ENCODE peak calls at places on chromosomes 13 and 19, in five cellular contexts. P is fibroblast of pulmonary artery, F is mesothelial cell of epicardium, K is PC-3, R is lower lobe of right lung. U is an unnamed sample.

GRCh38 chr19:3120611-3121231 is 15.1 kb upstream of the GNA15 start:
- DNase-seq in K (no peak), R (no peak), P (no peak), F (no peak), U (no peak)

GRCh38 chr19:41323430-41324125 is 13.6 kb downstream of the CCDC97 start:
- DNase-seq in K (peak), R (no peak), P (peak), F (no peak), U (peak)

GRCh38 chr19:55544776-55545439 is 435 bp downstream of the SBK3 start:
- DNase-seq in K (peak), P (no peak), F (no peak), R (no peak), U (no peak)

GRCh38 chr13:45540195-45540594 is 75.3 kb downstream of the ERICH6B start:
- DNase-seq in F (no peak), P (no peak), K (no peak), R (no peak), U (no peak)

GRCh38 chr19:6769006-6769637 is 1.9 kb upstream of the SH2D3A start:
- DNase-seq in K (peak), P (peak), R (no peak), F (no peak), U (no peak)

GRCh38 chr13:110388141-110388943 is 81.3 kb downstream of the COL4A2 start:
- DNase-seq in R (peak), F (peak), K (no peak), P (peak), U (no peak)

GRCh38 chr19:48752511-48753365 is at the start of gene FUT1:
- DNase-seq in K (peak), P (no peak), F (peak), R (peak), U (no peak)

GRCh38 chr13:30569901-30570576 is 47.7 kb upstream of the USPL1 start:
- DNase-seq in P (peak), K (peak), R (no peak), F (no peak), U (no peak)

GRCh38 chr19:1252221-1252817 is 3.9 kb downstream of the MIDN start:
- DNase-seq in P (peak), K (peak), F (no peak), R (peak), U (peak)

GRCh38 chr13:24923305-24923640 is 159.3 kb downstream of the RNF17 start:
- DNase-seq in K (peak), P (peak), F (no peak), R (no peak), U (no peak)

GRCh38 chr19:19366691-19367396 is 38.6 kb upstream of the GATAD2A start:
- DNase-seq in F (no peak), R (peak), K (peak), P (peak), U (no peak)

GRCh38 chr13:99908129-99908805 is 63.3 kb downstream of the ZIC5 start:
- DNase-seq in K (no peak), R (no peak), F (no peak), P (no peak), U (no peak)

GRCh38 chr19:33214621-33215020 is 11.0 kb downstream of the SLC7A10 start:
- DNase-seq in P (peak), F (no peak), K (peak), R (no peak), U (no peak)

GRCh38 chr19:46924874-46925547 is 64.2 kb downstream of the ARHGAP35 start:
- DNase-seq in R (no peak), F (no peak), P (no peak), K (peak), U (no peak)

GRCh38 chr13:69857188-69857821 is 250.3 kb upstream of the ATXN8OS start:
- DNase-seq in R (no peak), P (peak), F (no peak), K (peak), U (no peak)

GRCh38 chr19:2038284-2039081 is 12.6 kb downstream of the MKNK2 start:
- DNase-seq in R (no peak), K (no peak), F (no peak), P (no peak), U (no peak)

GRCh38 chr13:94455414-94455813 is 24.1 kb downstream of the DCT start:
- DNase-seq in F (no peak), R (no peak), K (no peak), P (no peak), U (no peak)

GRCh38 chr13:93724187-93724586 is 497.6 kb downstream of the GPC6 start:
- DNase-seq in F (no peak), P (no peak), R (no peak), K (no peak), U (no peak)

GRCh38 chr13:48559638-48560320 is 26.9 kb upstream of the RCBTB2 start:
- DNase-seq in F (no peak), P (peak), R (no peak), K (peak), U (no peak)

GRCh38 chr19:54431255-54431838 is 16.1 kb downstream of the TTYH1 start:
- DNase-seq in R (peak), F (no peak), K (peak), P (peak), U (no peak)

GRCh38 chr19:52945652-52946321 is 16.9 kb downstream of the ZNF816 start:
- DNase-seq in R (no peak), F (no peak), P (no peak), K (no peak), U (no peak)

GRCh38 chr13:32225494-32225931 is 89.7 kb downstream of the ZAR1L start:
- DNase-seq in F (no peak), P (peak), R (no peak), K (no peak), U (no peak)

GRCh38 chr13:45784755-45785675 is 66.5 kb downstream of the SIAH3 start:
- DNase-seq in P (no peak), R (no peak), F (no peak), K (no peak), U (no peak)

GRCh38 chr19:10501971-10502523 is 1.1 kb downstream of the KEAP1 start:
- DNase-seq in R (peak), P (peak), K (peak), F (no peak), U (peak)

GRCh38 chr13:20405691-20406090 is 120.0 kb downstream of the CRYL1 start:
- DNase-seq in R (no peak), F (no peak), K (no peak), P (no peak), U (no peak)

GRCh38 chr19:16572332-16573211 is at the start of gene SLC35E1:
- DNase-seq in P (peak), R (peak), F (peak), K (peak), U (peak)

GRCh38 chr13:85266771-85267170 is 532.4 kb downstream of the SLITRK6 start:
- DNase-seq in F (no peak), K (no peak), R (no peak), P (no peak), U (no peak)

GRCh38 chr13:61192826-61193225 is 222.8 kb downstream of the PCDH20 start:
- DNase-seq in R (no peak), F (no peak), P (no peak), K (no peak), U (no peak)

GRCh38 chr19:30358821-30359580 is 13.2 kb upstream of the ZNF536 start:
- DNase-seq in R (no peak), P (no peak), F (no peak), K (no peak), U (no peak)

GRCh38 chr13:96982672-96983071 is 11.6 kb downstream of the OXGR1 start:
- DNase-seq in F (no peak), K (no peak), P (peak), R (no peak), U (no peak)

GRCh38 chr13:96771501-96772367 is 222.5 kb downstream of the OXGR1 start:
- DNase-seq in K (no peak), R (peak), P (no peak), F (no peak), U (no peak)

GRCh38 chr19:30406220-30406944 is 34.2 kb downstream of the ZNF536 start:
- DNase-seq in F (no peak), R (no peak), K (no peak), P (no peak), U (no peak)

GRCh38 chr19:35236638-35237400 is 8.3 kb upstream of the FAM187B start:
- DNase-seq in K (peak), P (no peak), R (no peak), F (no peak), U (no peak)

GRCh38 chr13:66689628-66690027 is 540.5 kb downstream of the PCDH9 start:
- DNase-seq in P (peak), R (no peak), K (peak), F (no peak), U (no peak)

GRCh38 chr13:111567637-111568036 is 247.2 kb downstream of the TEX29 start:
- DNase-seq in F (no peak), K (no peak), R (no peak), P (no peak), U (no peak)

GRCh38 chr19:383040-383439 is 25.9 kb downstream of the C2CD4C start:
- DNase-seq in F (no peak), K (no peak), R (no peak), P (no peak), U (no peak)

GRCh38 chr13:102392810-102393209 is 9.0 kb downstream of the FGF14 start:
- DNase-seq in K (no peak), F (no peak), P (no peak), R (no peak), U (no peak)

GRCh38 chr13:102399791-102400618 is 1.8 kb downstream of the FGF14 start:
- DNase-seq in F (no peak), P (no peak), R (peak), K (no peak), U (no peak)

GRCh38 chr13:102395174-102395573 is 6.7 kb downstream of the FGF14 start:
- DNase-seq in P (no peak), K (no peak), F (no peak), R (no peak), U (no peak)

GRCh38 chr13:102395939-102396338 is 5.9 kb downstream of the FGF14 start:
- DNase-seq in K (no peak), R (no peak), F (no peak), P (no peak), U (no peak)

DNA sequence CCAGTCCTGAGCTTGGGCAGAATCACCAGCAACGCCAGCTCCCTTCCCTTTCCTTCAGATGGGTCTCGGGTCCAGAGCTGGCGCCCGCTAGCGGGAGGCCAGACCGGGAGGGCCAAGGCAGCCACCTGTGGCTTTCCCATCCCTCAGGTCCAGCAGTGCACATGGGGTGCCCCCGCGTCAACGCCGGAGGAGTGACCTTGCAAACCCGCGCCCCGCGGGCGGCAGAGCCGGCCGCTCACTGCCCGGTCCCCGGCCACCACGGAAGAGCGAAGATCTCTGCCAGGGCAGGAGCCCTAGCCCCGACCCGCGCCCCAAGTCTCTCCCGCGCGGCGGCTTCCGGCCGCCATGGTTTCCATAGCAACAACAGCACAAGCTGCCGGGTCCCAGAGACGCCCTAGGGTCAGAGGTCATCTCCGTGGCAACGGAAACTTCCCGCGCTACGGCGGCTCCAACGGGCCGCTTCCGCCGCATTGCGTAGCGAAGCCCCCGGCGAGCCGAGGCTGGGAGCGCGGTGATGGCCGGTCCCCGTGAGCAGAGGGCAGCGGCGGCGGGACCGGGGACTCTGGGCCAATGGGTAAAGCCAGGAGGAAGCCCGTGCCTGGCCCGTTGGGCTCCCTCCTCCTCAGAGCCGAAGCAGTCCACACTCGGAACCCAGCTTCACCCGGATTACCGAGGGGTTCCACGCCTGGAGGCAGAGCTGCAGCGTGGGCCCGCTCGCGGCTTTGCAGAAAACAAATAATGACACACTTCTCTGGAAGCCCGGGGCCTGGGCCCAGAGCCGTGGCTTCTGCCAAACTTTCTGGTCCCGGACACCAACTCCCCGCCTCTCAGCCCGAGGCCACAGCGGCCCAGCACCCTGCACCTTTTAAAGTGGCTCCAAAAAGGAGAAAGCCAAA is 7.4 kb downstream of the FGF14 start:
- DNase-seq in K (no peak), R (peak), P (peak), F (peak), U (peak)
- TF ChIP-seq CTCF in K (no peak), R (peak), P (no peak), F (no peak), U (no peak)

DNA sequence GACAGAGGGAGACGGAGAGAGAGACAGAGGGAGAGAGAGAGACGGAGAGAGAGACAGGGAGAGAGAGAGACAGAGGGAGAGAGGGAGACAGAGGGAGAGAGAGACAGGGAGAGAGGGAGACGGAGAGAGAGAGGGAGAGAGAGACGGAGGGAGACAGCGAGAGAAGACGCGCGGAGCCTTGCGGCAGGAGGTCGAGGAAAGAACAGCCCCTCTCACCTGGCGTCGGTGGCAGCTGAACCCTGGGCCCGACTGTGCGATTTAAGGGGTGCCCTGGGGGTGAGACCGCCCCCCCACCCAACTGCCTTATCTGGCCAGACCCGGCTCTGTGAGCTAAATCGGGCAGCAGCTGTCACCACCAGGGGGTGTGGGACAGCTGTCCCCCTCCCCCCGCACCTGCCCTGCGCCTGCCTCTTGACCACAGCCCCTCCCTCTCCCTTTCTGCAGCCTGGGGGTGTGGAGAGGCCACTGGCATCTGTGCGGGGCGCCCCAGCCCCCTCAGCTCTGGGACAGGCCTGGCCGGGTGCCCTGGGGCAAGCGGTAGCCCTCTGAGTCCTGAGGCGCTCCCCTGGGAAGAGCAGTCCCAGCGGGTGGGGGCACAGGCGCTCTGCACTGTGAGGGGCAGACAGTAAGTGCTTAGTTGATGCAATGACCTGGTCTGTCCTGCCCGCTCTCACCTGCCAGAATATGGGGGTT is 10.8 kb downstream of the JOSD2 start:
- DNase-seq in P (no peak), F (no peak), K (no peak), R (peak), U (no peak)
- TF ChIP-seq CTCF in P (peak), F (peak), K (peak), R (no peak), U (no peak)

GRCh38 chr13:72696590-72696989 is 30.8 kb downstream of the MZT1 start:
- DNase-seq in P (peak), K (peak), R (no peak), F (no peak), U (no peak)
- TF ChIP-seq CTCF in P (peak), K (peak), R (peak), F (peak), U (peak)

GRCh38 chr19:8332976-8333770 is 9.9 kb downstream of the KANK3 start:
- DNase-seq in K (no peak), F (no peak), P (no peak), R (no peak), U (no peak)

GRCh38 chr19:8331263-8331840 is 10.1 kb downstream of the RPS28 start:
- DNase-seq in F (no peak), P (no peak), R (no peak), K (no peak), U (no peak)

GRCh38 chr19:8325454-8325853 is 4.2 kb downstream of the RPS28 start:
- DNase-seq in K (no peak), P (no peak), F (no peak), R (no peak), U (no peak)

GRCh38 chr19:8333771-8334457 is 9.1 kb downstream of the KANK3 start:
- DNase-seq in F (no peak), K (no peak), R (no peak), P (no peak), U (no peak)

DNA sequence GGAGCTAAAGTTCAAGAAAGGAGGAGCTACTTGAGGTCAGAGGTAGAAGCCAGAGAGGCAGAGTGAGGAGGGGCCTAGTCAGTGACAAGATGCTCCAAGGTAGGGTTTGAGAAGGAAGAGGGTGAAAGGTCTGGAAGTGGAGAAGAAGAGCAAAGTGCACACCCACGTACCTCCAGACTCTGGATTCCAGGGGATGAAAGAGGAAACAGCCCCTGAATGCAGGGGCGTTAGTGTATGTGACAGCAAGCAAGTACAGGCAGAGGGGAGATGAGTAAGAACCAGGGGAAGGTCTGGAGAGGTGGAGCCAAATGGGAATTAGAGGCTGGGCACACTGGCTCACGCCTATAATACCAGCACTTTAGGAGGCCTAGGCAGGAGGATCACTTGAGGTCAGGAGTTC is 8.7 kb downstream of the RPS28 start:
- DNase-seq in P (no peak), R (no peak), K (no peak), F (no peak), U (no peak)
- TF ChIP-seq CTCF in P (no peak), R (no peak), K (no peak), F (no peak), U (no peak)

DNA sequence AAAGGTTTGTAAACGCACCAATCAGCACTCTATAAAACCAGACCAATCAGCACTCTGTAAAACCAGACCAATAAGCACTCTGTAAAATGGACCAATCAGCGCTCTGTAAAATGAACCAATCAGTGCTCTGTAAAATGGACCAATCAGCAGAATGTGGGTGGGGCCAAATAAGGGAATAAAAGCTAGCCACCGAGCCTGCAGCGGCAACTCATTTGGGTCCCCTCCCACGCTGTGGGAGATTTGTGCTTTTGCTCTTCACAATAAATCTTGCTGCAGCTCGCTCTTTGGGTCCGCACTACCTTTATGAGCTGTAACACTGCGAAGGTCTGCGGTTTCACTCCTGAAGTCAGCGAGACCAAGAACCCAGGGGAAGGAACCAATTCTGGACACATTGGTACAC is 28.0 kb downstream of the ZNF175 start:
- DNase-seq in R (no peak), F (no peak), P (no peak), K (no peak), U (no peak)
- TF ChIP-seq CTCF in R (no peak), F (no peak), P (no peak), K (no peak), U (no peak)

U was measured in CD14-positive monocyte.